ENCODE peak calls at places on chromosomes 2 and 18, in six cellular contexts. I is A549, U is ovary, T is uterus, H is pancreas, R is lung. X is an unnamed sample.

GRCh38 chr2:15674637-15675455 is 83.2 kb downstream of the DDX1 start:
- DNase-seq in I (peak; percentile 51), U (no peak), T (no peak), H (no peak), R (peak; percentile 40), X (no peak)

GRCh38 chr2:239113592-239113991 is 265.7 kb downstream of the TWIST2 start:
- DNase-seq in I (no peak), U (no peak), T (no peak), H (peak; percentile 22), R (no peak), X (no peak)

GRCh38 chr2:180115675-180116074 is 108.6 kb upstream of the CWC22 start:
- DNase-seq in I (no peak), U (no peak), T (no peak), H (no peak), R (no peak), X (no peak)

GRCh38 chr2:233414273-233414654 is 60.0 kb downstream of the DGKD start:
- DNase-seq in I (peak; percentile 78), U (no peak), T (no peak), H (no peak), R (no peak), X (no peak)

GRCh38 chr2:162242586-162243304 is 500 bp downstream of the FAP start:
- DNase-seq in I (no peak), U (no peak), T (no peak), H (no peak), R (no peak), X (no peak)

GRCh38 chr2:28958689-28959088 is 22.4 kb upstream of the TOGARAM2 start:
- DNase-seq in I (peak; percentile 77), U (peak; percentile 68), T (peak; percentile 44), H (no peak), R (peak; percentile 50), X (peak; percentile 87)

GRCh38 chr2:237629739-237630138 is 2.4 kb downstream of the LRRFIP1 start:
- DNase-seq in I (no peak), U (no peak), T (no peak), H (no peak), R (no peak), X (peak; percentile 52)

GRCh38 chr2:230475143-230475542 is 59.1 kb downstream of the SP100 start:
- DNase-seq in I (no peak), U (no peak), T (no peak), H (no peak), R (no peak), X (no peak)

GRCh38 chr2:32820097-32820496 is 126.7 kb upstream of the LTBP1 start:
- DNase-seq in I (no peak), U (no peak), T (no peak), H (no peak), R (no peak), X (no peak)

GRCh38 chr2:218033590-218034496 is 31.0 kb upstream of the TNS1 start:
- DNase-seq in I (no peak), U (no peak), T (no peak), H (peak; percentile 77), R (peak; percentile 25), X (peak; percentile 54)

GRCh38 chr18:58117685-58118403 is 73.8 kb downstream of the NEDD4L start:
- DNase-seq in I (peak; percentile 82), U (peak; percentile 58), T (no peak), H (no peak), R (peak; percentile 79), X (peak; percentile 94)

GRCh38 chr2:161199885-161200284 is 39.7 kb downstream of the TANK start:
- DNase-seq in I (no peak), U (no peak), T (no peak), H (no peak), R (no peak), X (no peak)

GRCh38 chr2:40243581-40243980 is 208.3 kb downstream of the SLC8A1 start:
- DNase-seq in I (no peak), U (no peak), T (no peak), H (no peak), R (no peak), X (peak; percentile 7)

GRCh38 chr2:84704505-84705244 is 176.2 kb downstream of the TRABD2A start:
- DNase-seq in I (no peak), U (no peak), T (no peak), H (no peak), R (peak; percentile 47), X (no peak)

GRCh38 chr2:140200764-140201163 is 1420.6 kb upstream of the NXPH2 start:
- DNase-seq in I (no peak), U (no peak), T (no peak), H (no peak), R (no peak), X (no peak)

GRCh38 chr2:43168016-43168369 is 58.4 kb downstream of the ZFP36L2 start:
- DNase-seq in I (no peak), U (no peak), T (no peak), H (no peak), R (no peak), X (no peak)

GRCh38 chr2:43165378-43166025 is 60.9 kb downstream of the ZFP36L2 start:
- DNase-seq in I (no peak), U (no peak), T (no peak), H (no peak), R (no peak), X (no peak)

GRCh38 chr2:43163365-43163715 is 63.1 kb downstream of the ZFP36L2 start:
- DNase-seq in I (no peak), U (no peak), T (no peak), H (no peak), R (no peak), X (no peak)

GRCh38 chr2:43161650-43162542 is 64.5 kb downstream of the ZFP36L2 start:
- DNase-seq in I (no peak), U (no peak), T (no peak), H (peak; percentile 70), R (no peak), X (no peak)

GRCh38 chr2:43164686-43165085 is 61.7 kb downstream of the ZFP36L2 start:
- DNase-seq in I (no peak), U (no peak), T (no peak), H (no peak), R (no peak), X (no peak)
- H3K4me1 ChIP-seq in I (peaks cover 73% of the 10 kb centered on the region), U (peaks cover 3% of the 10 kb centered on the region), T (peaks cover 2% of the 10 kb centered on the region), H (peaks cover 36% of the 10 kb centered on the region), R (peaks cover 13% of the 10 kb centered on the region), X (peaks cover 45% of the 10 kb centered on the region)

GRCh38 chr2:234447189-234447588 is 49.7 kb downstream of the ARL4C start:
- DNase-seq in I (no peak), U (no peak), T (no peak), H (no peak), R (no peak), X (no peak)

GRCh38 chr2:234448506-234449169 is 48.2 kb downstream of the ARL4C start:
- DNase-seq in I (no peak), U (no peak), T (no peak), H (no peak), R (no peak), X (no peak)

GRCh38 chr2:234444888-234445287 is 52.0 kb downstream of the ARL4C start:
- DNase-seq in I (no peak), U (no peak), T (no peak), H (no peak), R (no peak), X (peak; percentile 70)

GRCh38 chr2:234447963-234448362 is 48.9 kb downstream of the ARL4C start:
- DNase-seq in I (peak; percentile 29), U (no peak), T (no peak), H (no peak), R (no peak), X (no peak)

GRCh38 chr2:234446404-234447076 is 50.3 kb downstream of the ARL4C start:
- DNase-seq in I (no peak), U (no peak), T (peak; percentile 22), H (no peak), R (peak; percentile 54), X (no peak)
- H3K27ac ChIP-seq in I (no peak overlapping the region), U (no peak overlapping the region), T (no peak overlapping the region), H (peak overlapping the region; percentile 47), R (no peak overlapping the region), X (no peak overlapping the region)

GRCh38 chr18:9697121-9697520 is 11.0 kb upstream of the RAB31 start:
- DNase-seq in I (no peak), U (peak; percentile 57), T (no peak), H (no peak), R (no peak), X (no peak)
- H3K4me1 ChIP-seq in I (no peaks in the 10 kb centered on the region), U (peaks cover 11% of the 10 kb centered on the region), T (no peaks in the 10 kb centered on the region), H (no peaks in the 10 kb centered on the region), R (peaks cover 2% of the 10 kb centered on the region), X (peaks cover 6% of the 10 kb centered on the region)

DNA sequence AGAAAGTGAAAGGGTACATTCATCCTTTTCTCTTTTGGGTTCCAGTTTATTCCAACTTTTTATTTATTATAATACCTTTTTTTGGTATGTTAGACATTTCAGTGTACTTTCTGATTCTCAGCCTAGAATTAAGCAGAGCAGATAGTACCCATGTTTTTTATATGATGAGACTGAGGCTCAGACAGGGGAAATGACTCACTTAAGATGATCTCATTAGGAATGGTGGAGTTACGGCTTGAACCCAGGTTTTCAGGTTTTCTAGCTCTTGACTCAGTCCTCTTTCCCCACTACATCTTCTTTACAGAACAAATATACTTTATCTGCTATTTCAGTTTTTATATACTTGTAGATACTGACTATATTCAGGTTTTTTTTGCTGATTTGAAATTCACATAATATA is 51.7 kb upstream of the OTX1 start:
- DNase-seq in I (peak; percentile 11), U (no peak), T (no peak), H (no peak), R (no peak), X (no peak)
- H3K27ac ChIP-seq in I (no peak overlapping the region), U (no peak overlapping the region), T (no peak overlapping the region), H (no peak overlapping the region), R (no peak overlapping the region), X (no peak overlapping the region)

DNA sequence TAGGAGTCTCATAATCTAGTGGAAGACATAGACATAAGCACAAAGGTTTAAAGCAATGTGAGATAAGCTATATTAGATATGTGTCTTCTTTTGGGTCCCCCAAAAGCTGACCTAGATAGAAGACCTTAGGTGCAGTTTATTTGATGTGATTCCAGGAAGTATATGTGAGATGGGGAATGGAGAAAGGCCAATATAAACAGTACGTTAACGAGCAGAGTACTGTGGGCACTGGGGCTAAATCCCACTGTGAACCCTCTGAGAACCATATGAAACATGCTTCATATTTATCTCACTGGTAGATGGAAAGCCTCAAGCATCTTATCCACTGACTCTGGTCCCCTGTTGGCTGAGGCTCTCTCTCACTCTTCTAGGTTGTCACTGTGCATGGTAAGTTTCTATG is 62.6 kb upstream of the ZC3H15 start:
- DNase-seq in I (no peak), U (no peak), T (no peak), H (no peak), R (no peak), X (no peak)
- H3K4me1 ChIP-seq in I (peaks cover 4% of the 10 kb centered on the region), U (no peaks in the 10 kb centered on the region), T (no peaks in the 10 kb centered on the region), H (peaks cover 5% of the 10 kb centered on the region), R (no peaks in the 10 kb centered on the region), X (no peaks in the 10 kb centered on the region)

DNA sequence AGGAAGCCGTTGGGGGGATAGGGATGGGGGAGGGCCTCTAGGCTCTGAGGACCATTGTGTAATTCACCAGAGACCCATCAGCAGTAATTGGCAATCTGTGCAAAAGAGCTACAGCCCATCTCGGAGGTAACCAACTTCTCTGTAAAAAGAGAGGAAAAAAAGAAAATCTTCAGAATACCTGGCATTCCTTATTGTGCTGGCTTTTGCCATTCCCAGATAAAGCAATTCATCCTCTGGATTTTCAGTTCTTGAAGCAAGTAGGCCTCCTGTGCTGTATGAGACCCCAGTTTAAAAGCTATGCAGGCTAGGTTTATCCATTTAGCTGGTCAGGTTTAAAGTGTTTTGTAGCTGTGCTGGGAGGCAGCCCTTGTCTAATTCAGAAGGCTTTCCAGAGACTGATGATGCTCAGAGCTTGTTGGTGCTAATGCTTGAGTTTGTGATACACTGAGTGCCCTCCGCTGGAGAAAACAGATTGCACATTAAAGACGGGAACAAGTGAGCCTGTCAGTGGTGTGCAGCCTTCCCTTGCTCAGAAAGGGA is at the start of gene LRRTM4:
- DNase-seq in I (peak; percentile 7), U (no peak), T (no peak), H (no peak), R (no peak), X (peak; percentile 88)
- H3K27ac ChIP-seq in I (no peak within 1 kb of the TSS), U (no peak within 1 kb of the TSS), T (no peak within 1 kb of the TSS), H (no peak within 1 kb of the TSS), R (no peak within 1 kb of the TSS), X (peak within 1 kb of the TSS; percentile 64)

X was measured in cardiac muscle cell.